ENCODE peak calls at places on chromosomes 11 and 22, in seven cellular contexts. K, Z, H, P, G, R and A are unnamed samples.
A peak's percentile ranks its signal among the peaks of the same experiment; 100 is the strongest.

GRCh38 chr11:63999349-64000025 is 13.2 kb downstream of the OTUB1 start:
- DNase-seq in K (peak; percentile 59), Z (no peak), H (peak; percentile 22), P (no peak), G (peak; percentile 74), R (no peak), A (peak; percentile 93)

GRCh38 chr11:2387266-2387982 is 10.3 kb downstream of the CD81 start:
- DNase-seq in K (no peak), Z (peak; percentile 85), H (peak; percentile 35), P (no peak), G (no peak), R (no peak), A (peak; percentile 75)

GRCh38 chr11:57641011-57641410 is 8.7 kb downstream of the YPEL4 start:
- DNase-seq in K (no peak), Z (no peak), H (peak; percentile 65), P (no peak), G (no peak), R (no peak), A (no peak)

GRCh38 chr11:108019870-108020540 is 11.3 kb downstream of the CUL5 start:
- DNase-seq in K (no peak), Z (peak; percentile 53), H (peak; percentile 43), P (no peak), G (no peak), R (no peak), A (no peak)

GRCh38 chr22:48104786-48105185 is 1342.3 kb downstream of the TBC1D22A start:
- DNase-seq in K (no peak), Z (peak; percentile 92), H (no peak), P (no peak), G (no peak), R (no peak), A (no peak)

GRCh38 chr11:46278387-46279173 is 1.1 kb downstream of the CREB3L1 start:
- DNase-seq in K (no peak), Z (no peak), H (peak; percentile 93), P (no peak), G (peak; percentile 60), R (no peak), A (peak; percentile 80)

GRCh38 chr22:36184433-36185035 is 17.1 kb downstream of the APOL4 start:
- DNase-seq in K (no peak), Z (no peak), H (peak; percentile 34), P (no peak), G (no peak), R (no peak), A (no peak)

GRCh38 chr11:121829159-121829643 is 286.8 kb downstream of the BLID start:
- DNase-seq in K (no peak), Z (no peak), H (peak; percentile 93), P (no peak), G (peak; percentile 48), R (peak; percentile 15), A (no peak)

GRCh38 chr11:3929232-3929631 is 73.8 kb downstream of the STIM1 start:
- DNase-seq in K (no peak), Z (no peak), H (no peak), P (no peak), G (no peak), R (no peak), A (no peak)

GRCh38 chr22:43343262-43343988 is at the start of gene SCUBE1:
- DNase-seq in K (no peak), Z (no peak), H (peak; percentile 50), P (no peak), G (peak; percentile 66), R (no peak), A (peak; percentile 87)

GRCh38 chr11:19951558-19952083 is 208.7 kb downstream of the DBX1 start:
- DNase-seq in K (peak; percentile 38), Z (peak; percentile 80), H (peak; percentile 90), P (peak; percentile 49), G (no peak), R (peak; percentile 25), A (no peak)
- H3K4me3 ChIP-seq in K (no peak overlapping the region), Z (no peak overlapping the region), H (no peak overlapping the region), P (no peak overlapping the region), G (no peak overlapping the region), R (no peak overlapping the region), A (no peak overlapping the region)

DNA sequence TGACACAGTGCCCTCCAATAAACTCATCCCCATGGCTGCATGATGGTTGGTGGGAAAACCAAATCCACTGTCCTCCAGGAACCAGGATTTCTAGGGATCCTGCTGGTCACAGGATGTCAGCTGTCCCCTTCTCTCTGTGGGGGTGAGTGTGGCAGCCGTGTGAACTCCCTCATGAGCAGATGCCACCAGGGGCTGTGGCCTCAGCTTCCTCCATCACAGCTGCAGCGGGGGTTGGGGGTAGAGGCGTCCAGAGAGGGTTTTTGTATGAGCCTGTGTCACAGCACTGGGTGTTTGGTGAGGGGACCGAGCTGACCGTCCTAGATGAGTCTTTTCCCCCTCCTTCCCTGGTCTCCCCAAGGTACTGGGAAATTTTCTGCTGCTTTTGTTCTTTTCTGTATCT is 26.4 kb downstream of the IGLL5 start:
- DNase-seq in K (no peak), Z (no peak), H (no peak), P (no peak), G (no peak), R (no peak), A (peak; percentile 45)
- H3K36me3 ChIP-seq in K (no peaks in the 10 kb centered on the region), Z (no peaks in the 10 kb centered on the region), H (no peaks in the 10 kb centered on the region), P (no peaks in the 10 kb centered on the region), G (no peaks in the 10 kb centered on the region), R (no peaks in the 10 kb centered on the region), A (no peaks in the 10 kb centered on the region)

DNA sequence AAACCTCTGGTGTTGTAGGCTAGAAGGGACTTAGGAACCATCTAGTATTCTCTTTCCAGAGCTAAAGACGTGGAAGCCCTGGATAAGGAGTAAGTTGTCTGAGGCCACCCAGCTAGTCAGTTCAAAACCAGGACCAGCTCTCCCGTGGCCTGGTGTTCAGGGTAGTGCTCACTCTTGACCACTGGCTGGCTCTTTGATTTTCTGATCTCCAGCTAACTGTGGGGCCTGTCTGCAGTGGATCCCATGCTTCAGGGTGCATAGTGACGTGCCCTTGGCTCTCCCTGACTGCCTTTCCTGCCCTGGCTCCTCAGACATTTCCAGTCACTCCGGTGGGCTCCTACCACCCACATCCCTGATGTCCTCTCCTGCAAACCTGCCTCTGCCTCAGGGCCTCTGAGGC is 1.3 kb downstream of the CLMP start:
- DNase-seq in K (no peak), Z (no peak), H (peak; percentile 55), P (no peak), G (no peak), R (no peak), A (no peak)
- H3K4me3 ChIP-seq in K (no peak overlapping the region), Z (no peak overlapping the region), H (peak overlapping the region; percentile 95), P (no peak overlapping the region), G (peak overlapping the region; percentile 90), R (peak overlapping the region; percentile 47), A (peak overlapping the region; percentile 45)

GRCh38 chr11:117159892-117160291 is 15.8 kb downstream of the PAFAH1B2 start:
- DNase-seq in K (no peak), Z (no peak), H (no peak), P (no peak), G (no peak), R (no peak), A (no peak)

GRCh38 chr11:117166491-117166890 is 12.1 kb upstream of the SIDT2 start:
- DNase-seq in K (no peak), Z (no peak), H (no peak), P (no peak), G (no peak), R (no peak), A (no peak)

GRCh38 chr11:117157507-117157906 is 13.4 kb downstream of the PAFAH1B2 start:
- DNase-seq in K (no peak), Z (no peak), H (no peak), P (no peak), G (no peak), R (no peak), A (no peak)

GRCh38 chr11:117160826-117161225 is 16.7 kb downstream of the PAFAH1B2 start:
- DNase-seq in K (no peak), Z (no peak), H (no peak), P (no peak), G (no peak), R (no peak), A (no peak)
- H3K36me3 ChIP-seq in K (peaks cover 3% of the 10 kb centered on the region), Z (peaks cover 5% of the 10 kb centered on the region), H (peaks cover 82% of the 10 kb centered on the region), P (peaks cover 18% of the 10 kb centered on the region), G (peaks cover 4% of the 10 kb centered on the region), R (peaks cover 24% of the 10 kb centered on the region), A (peaks cover 36% of the 10 kb centered on the region)

GRCh38 chr11:73946798-73947458 is 3.9 kb upstream of the DNAJB13 start:
- DNase-seq in K (no peak), Z (no peak), H (no peak), P (no peak), G (no peak), R (no peak), A (no peak)

GRCh38 chr11:73951797-73952196 is 971 bp downstream of the DNAJB13 start:
- DNase-seq in K (no peak), Z (no peak), H (no peak), P (no peak), G (no peak), R (no peak), A (no peak)

GRCh38 chr11:73949246-73949645 is 1.6 kb upstream of the DNAJB13 start:
- DNase-seq in K (no peak), Z (no peak), H (no peak), P (no peak), G (no peak), R (no peak), A (peak; percentile 30)

GRCh38 chr11:73950869-73951710 is at the start of gene DNAJB13:
- DNase-seq in K (no peak), Z (peak; percentile 89), H (peak; percentile 18), P (peak; percentile 23), G (no peak), R (no peak), A (peak; percentile 70)

DNA sequence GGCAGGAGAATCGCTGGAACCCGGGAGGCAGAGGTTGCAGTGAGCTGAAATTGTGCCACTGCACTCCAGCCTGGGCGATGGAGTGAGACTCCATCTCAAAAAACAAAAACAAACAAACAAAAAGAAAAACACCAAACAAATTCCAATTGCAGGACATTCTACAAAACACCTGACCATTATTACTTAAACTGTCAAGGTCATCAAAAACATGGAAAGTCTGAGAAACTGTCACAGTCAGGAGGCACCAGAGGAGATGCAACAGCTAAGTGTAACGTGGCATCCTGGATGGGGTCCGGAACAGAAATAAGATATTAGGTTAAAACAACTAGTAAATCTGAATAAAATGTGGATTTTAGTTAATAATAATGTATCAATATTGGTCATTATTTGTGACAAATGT is 914 bp upstream of the DNAJB13 start:
- DNase-seq in K (no peak), Z (no peak), H (no peak), P (no peak), G (no peak), R (no peak), A (no peak)
- H3K4me3 ChIP-seq in K (no peak overlapping the region), Z (no peak overlapping the region), H (no peak overlapping the region), P (no peak overlapping the region), G (no peak overlapping the region), R (no peak overlapping the region), A (no peak overlapping the region)

DNA sequence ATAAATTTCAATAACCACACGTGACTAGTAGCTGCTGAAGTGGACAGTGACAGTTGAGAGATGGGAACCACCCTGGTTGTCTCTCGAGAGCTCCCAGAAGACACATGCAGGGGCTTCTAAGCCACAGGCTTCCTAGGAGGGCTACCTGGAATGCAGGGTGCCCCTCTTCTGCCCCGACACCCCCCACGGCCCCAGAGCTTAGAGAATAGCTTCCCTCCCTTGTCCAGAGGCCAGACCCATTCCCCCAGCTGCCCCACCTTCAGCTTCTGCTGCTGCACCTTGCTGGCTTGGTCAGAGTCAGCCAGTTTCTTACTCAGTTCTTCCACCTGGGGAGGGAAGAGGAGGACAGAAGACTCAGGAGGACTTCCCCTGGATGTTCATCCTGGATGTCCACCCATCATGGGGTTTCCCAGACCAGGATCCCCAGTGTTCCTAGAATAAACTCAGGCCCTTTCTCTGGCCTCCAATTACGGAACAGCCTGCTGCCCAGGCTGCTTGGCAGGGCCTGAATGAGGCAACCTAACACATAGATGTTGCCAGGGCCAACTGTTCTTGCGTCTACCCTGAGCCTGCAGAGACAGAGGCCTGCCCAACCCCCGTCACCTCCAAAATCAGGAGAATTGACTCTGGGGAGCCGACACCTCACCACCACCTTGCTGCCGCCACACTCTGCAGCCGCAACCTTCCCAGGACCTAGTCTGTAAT is 12.0 kb downstream of the IL18BP start:
- DNase-seq in K (no peak), Z (no peak), H (no peak), P (no peak), G (no peak), R (no peak), A (no peak)
- H3K36me3 ChIP-seq in K (peaks cover 74% of the 10 kb centered on the region), Z (no peaks in the 10 kb centered on the region), H (peaks cover 94% of the 10 kb centered on the region), P (peaks cover 41% of the 10 kb centered on the region), G (no peaks in the 10 kb centered on the region), R (peaks cover 12% of the 10 kb centered on the region), A (peaks cover 98% of the 10 kb centered on the region)